ENCODE peak calls at places on chromosome 6, in eight cellular contexts. X is astrocyte, W is ascending aorta, M is H9, F is GM13976, B is upper lobe of right lung, U is activated B cell treated with CpG ODN at 0.5 μM for 24 hours, A is AG09309. P is an unnamed sample.

GRCh38 chr6:73640179-73640750 is 13.5 kb downstream of the SLC17A5 start:
- DNase-seq in X (peak; percentile 43), W (no peak), M (no peak), F (no peak), B (no peak), U (no peak), A (no peak), P (no peak)

GRCh38 chr6:140806431-140806830 is 1326.3 kb upstream of the GJE1 start:
- DNase-seq in X (peak; percentile 16), W (no peak), M (no peak), F (no peak), B (no peak), U (no peak), A (no peak), P (no peak)

GRCh38 chr6:147421903-147422302 is 86.6 kb upstream of the SAMD5 start:
- DNase-seq in X (no peak), W (no peak), M (no peak), F (no peak), B (no peak), U (no peak), A (no peak), P (no peak)

GRCh38 chr6:154370545-154370944 is 13.9 kb upstream of the IPCEF1 start:
- DNase-seq in X (peak; percentile 34), W (no peak), M (no peak), F (peak; percentile 38), B (no peak), U (no peak), A (no peak), P (no peak)

GRCh38 chr6:46347669-46348068 is 143.6 kb downstream of the RCAN2 start:
- DNase-seq in X (no peak), W (no peak), M (no peak), F (no peak), B (no peak), U (no peak), A (no peak), P (no peak)

GRCh38 chr6:29656157-29656556 is 735 bp upstream of the MOG start:
- DNase-seq in X (no peak), W (no peak), M (no peak), F (no peak), B (no peak), U (no peak), A (no peak), P (no peak)

GRCh38 chr6:12941422-12941821 is 224.9 kb downstream of the PHACTR1 start:
- DNase-seq in X (peak; percentile 10), W (no peak), M (no peak), F (no peak), B (no peak), U (no peak), A (no peak), P (no peak)

GRCh38 chr6:103872683-103873082 is 987.0 kb downstream of the HACE1 start:
- DNase-seq in X (no peak), W (no peak), M (no peak), F (no peak), B (no peak), U (no peak), A (no peak), P (no peak)

GRCh38 chr6:138101946-138102731 is 5.1 kb downstream of the PERP start:
- DNase-seq in X (no peak), W (no peak), M (no peak), F (no peak), B (no peak), U (no peak), A (no peak), P (no peak)

GRCh38 chr6:148557796-148558457 is 188.9 kb upstream of the UST start:
- DNase-seq in X (peak; percentile 78), W (no peak), M (no peak), F (no peak), B (no peak), U (no peak), A (peak; percentile 13), P (no peak)

GRCh38 chr6:85537055-85537494 is 56.6 kb downstream of the SNX14 start:
- DNase-seq in X (no peak), W (no peak), M (no peak), F (peak; percentile 28), B (no peak), U (no peak), A (no peak), P (no peak)

GRCh38 chr6:106064766-106065165 is 21.4 kb upstream of the PRDM1 start:
- DNase-seq in X (no peak), W (no peak), M (no peak), F (no peak), B (no peak), U (no peak), A (no peak), P (no peak)

GRCh38 chr6:106300944-106301343 is 24.6 kb downstream of the ATG5 start:
- DNase-seq in X (peak; percentile 44), W (no peak), M (no peak), F (peak; percentile 23), B (no peak), U (no peak), A (peak; percentile 31), P (no peak)

GRCh38 chr6:38163186-38164130 is 343.9 kb downstream of the ZFAND3 start:
- DNase-seq in X (no peak), W (no peak), M (no peak), F (no peak), B (peak; percentile 49), U (no peak), A (no peak), P (no peak)

GRCh38 chr6:28864321-28864923 is 59.4 kb downstream of the TRIM27 start:
- DNase-seq in X (no peak), W (no peak), M (no peak), F (no peak), B (no peak), U (no peak), A (no peak), P (no peak)

GRCh38 chr6:3162565-3163247 is 5.4 kb upstream of the TUBB2A start:
- DNase-seq in X (peak; percentile 75), W (peak; percentile 84), M (peak; percentile 81), F (peak; percentile 89), B (peak; percentile 88), U (peak; percentile 70), A (no peak), P (peak; percentile 29)

GRCh38 chr6:133551847-133552331 is 310.7 kb downstream of the EYA4 start:
- DNase-seq in X (peak; percentile 100), W (no peak), M (no peak), F (no peak), B (peak; percentile 64), U (no peak), A (peak; percentile 91), P (no peak)

GRCh38 chr6:16901777-16902176 is 140.5 kb upstream of the ATXN1 start:
- DNase-seq in X (peak; percentile 60), W (peak; percentile 66), M (no peak), F (no peak), B (peak; percentile 85), U (no peak), A (no peak), P (no peak)

GRCh38 chr6:30769088-30769852 is 24.9 kb upstream of the IER3 start:
- DNase-seq in X (peak; percentile 97), W (peak; percentile 86), M (peak; percentile 79), F (no peak), B (peak; percentile 80), U (no peak), A (peak; percentile 86), P (peak; percentile 22)

GRCh38 chr6:98824163-98824906 is 10.0 kb upstream of the POU3F2 start:
- DNase-seq in X (peak; percentile 39), W (no peak), M (peak; percentile 72), F (peak; percentile 16), B (peak; percentile 64), U (no peak), A (no peak), P (no peak)

GRCh38 chr6:41159415-41160082 is 3.4 kb downstream of the TREM2 start:
- DNase-seq in X (no peak), W (no peak), M (no peak), F (no peak), B (no peak), U (no peak), A (no peak), P (no peak)

GRCh38 chr6:37038297-37039198 is 33.1 kb downstream of the FGD2 start:
- DNase-seq in X (peak; percentile 18), W (no peak), M (no peak), F (no peak), B (no peak), U (no peak), A (no peak), P (no peak)

GRCh38 chr6:131761061-131761761 is 46.6 kb upstream of the ENPP1 start:
- DNase-seq in X (peak; percentile 90), W (no peak), M (no peak), F (no peak), B (no peak), U (no peak), A (peak; percentile 48), P (no peak)

GRCh38 chr6:27388293-27389197 is at the start of gene ZNF391:
- DNase-seq in X (peak; percentile 90), W (peak; percentile 88), M (peak; percentile 91), F (peak; percentile 86), B (peak; percentile 85), U (peak; percentile 73), A (peak; percentile 46), P (peak; percentile 41)
- TF ChIP-seq CTCF in X (no peak), W (no peak), M (no peak), F (no peak), B (no peak), U (no peak), A (no peak), P (no peak)

GRCh38 chr6:24867104-24867703 is 68.5 kb upstream of the ARMH2 start:
- DNase-seq in X (no peak), W (no peak), M (no peak), F (no peak), B (no peak), U (no peak), A (no peak), P (no peak)
- TF ChIP-seq CTCF in X (no peak), W (no peak), M (peak; percentile 45), F (no peak), B (no peak), U (no peak), A (no peak), P (no peak)

GRCh38 chr6:6434151-6434550 is 113.7 kb upstream of the F13A1 start:
- DNase-seq in X (no peak), W (no peak), M (no peak), F (no peak), B (no peak), U (no peak), A (no peak), P (no peak)

GRCh38 chr6:6436366-6436765 is 115.9 kb upstream of the F13A1 start:
- DNase-seq in X (no peak), W (no peak), M (no peak), F (no peak), B (no peak), U (no peak), A (no peak), P (no peak)

GRCh38 chr6:6434723-6435122 is 114.3 kb upstream of the F13A1 start:
- DNase-seq in X (no peak), W (no peak), M (no peak), F (no peak), B (no peak), U (no peak), A (no peak), P (no peak)

GRCh38 chr6:6438286-6438685 is 117.8 kb upstream of the F13A1 start:
- DNase-seq in X (no peak), W (no peak), M (no peak), F (no peak), B (no peak), U (no peak), A (no peak), P (no peak)

GRCh38 chr6:6436946-6437345 is 116.5 kb upstream of the F13A1 start:
- DNase-seq in X (no peak), W (no peak), M (no peak), F (no peak), B (no peak), U (no peak), A (no peak), P (no peak)
- TF ChIP-seq CTCF in X (no peak), W (no peak), M (no peak), F (no peak), B (no peak), U (no peak), A (no peak), P (no peak)

GRCh38 chr6:108565893-108566292 is 5.2 kb downstream of the FOXO3 start:
- DNase-seq in X (peak; percentile 53), W (peak; percentile 88), M (no peak), F (peak; percentile 40), B (no peak), U (no peak), A (peak; percentile 82), P (no peak)
- TF ChIP-seq CTCF in X (no peak), W (peak; percentile 11), M (no peak), F (no peak), B (peak; percentile 12), U (no peak), A (peak; percentile 20), P (no peak)